ENCODE peak calls at places on chromosomes 3 and 15, in six cellular contexts. One of them, this sample, is unnamed.

GRCh38 chr15:101439285-101439919 is 50.1 kb downstream of the PCSK6 start:
- DNase-seq in GM23338: no peak
- DNase-seq in sigmoid colon: no peak
- DNase-seq in HCT116: no peak
- DNase-seq in H1: peak; percentile 26
- DNase-seq in upper lobe of left lung: no peak
- DNase-seq in this sample: no peak

GRCh38 chr3:125137432-125138033 is 75.0 kb downstream of the SLC12A8 start:
- DNase-seq in GM23338: no peak
- DNase-seq in sigmoid colon: no peak
- DNase-seq in HCT116: no peak
- DNase-seq in H1: no peak
- DNase-seq in upper lobe of left lung: no peak
- DNase-seq in this sample: no peak

GRCh38 chr3:194667363-194667762 is 4.6 kb downstream of the LSG1 start:
- DNase-seq in GM23338: no peak
- DNase-seq in sigmoid colon: no peak
- DNase-seq in HCT116: no peak
- DNase-seq in H1: no peak
- DNase-seq in upper lobe of left lung: no peak
- DNase-seq in this sample: no peak

GRCh38 chr3:41265823-41266273 is 66.5 kb downstream of the CTNNB1 start:
- DNase-seq in GM23338: no peak
- DNase-seq in sigmoid colon: no peak
- DNase-seq in HCT116: no peak
- DNase-seq in H1: no peak
- DNase-seq in upper lobe of left lung: no peak
- DNase-seq in this sample: no peak

GRCh38 chr3:147939425-147940196 is 530.4 kb downstream of the ZIC1 start:
- DNase-seq in GM23338: peak; percentile 20
- DNase-seq in sigmoid colon: no peak
- DNase-seq in HCT116: no peak
- DNase-seq in H1: no peak
- DNase-seq in upper lobe of left lung: no peak
- DNase-seq in this sample: no peak

GRCh38 chr3:62184559-62184958 is 188.8 kb downstream of the FEZF2 start:
- DNase-seq in GM23338: peak; percentile 35
- DNase-seq in sigmoid colon: no peak
- DNase-seq in HCT116: no peak
- DNase-seq in H1: no peak
- DNase-seq in upper lobe of left lung: no peak
- DNase-seq in this sample: no peak

GRCh38 chr3:49339593-49339946 is 283 bp downstream of the USP4 start:
- DNase-seq in GM23338: peak; percentile 79
- DNase-seq in sigmoid colon: peak; percentile 70
- DNase-seq in HCT116: no peak
- DNase-seq in H1: peak; percentile 66
- DNase-seq in upper lobe of left lung: peak; percentile 86
- DNase-seq in this sample: peak; percentile 32

GRCh38 chr3:17643691-17644090 is 98.7 kb downstream of the TBC1D5 start:
- DNase-seq in GM23338: no peak
- DNase-seq in sigmoid colon: no peak
- DNase-seq in HCT116: no peak
- DNase-seq in H1: no peak
- DNase-seq in upper lobe of left lung: no peak
- DNase-seq in this sample: no peak

GRCh38 chr3:142963266-142964149 is at the start of gene PAQR9:
- DNase-seq in GM23338: peak; percentile 80
- DNase-seq in sigmoid colon: no peak
- DNase-seq in HCT116: no peak
- DNase-seq in H1: peak; percentile 83
- DNase-seq in upper lobe of left lung: peak; percentile 86
- DNase-seq in this sample: no peak

GRCh38 chr15:25242957-25243799 is 195.6 kb downstream of the UBE3A start:
- DNase-seq in GM23338: no peak
- DNase-seq in sigmoid colon: peak; percentile 53
- DNase-seq in HCT116: no peak
- DNase-seq in H1: no peak
- DNase-seq in upper lobe of left lung: no peak
- DNase-seq in this sample: peak; percentile 42

GRCh38 chr15:72063186-72063585 is 54.8 kb downstream of the MYO9A start:
- DNase-seq in GM23338: no peak
- DNase-seq in sigmoid colon: no peak
- DNase-seq in HCT116: no peak
- DNase-seq in H1: no peak
- DNase-seq in upper lobe of left lung: no peak
- DNase-seq in this sample: no peak

GRCh38 chr3:184815046-184815930 is 3.3 kb downstream of the VPS8 start:
- DNase-seq in GM23338: no peak
- DNase-seq in sigmoid colon: no peak
- DNase-seq in HCT116: no peak
- DNase-seq in H1: no peak
- DNase-seq in upper lobe of left lung: no peak
- DNase-seq in this sample: no peak

GRCh38 chr15:41543521-41543870 is 561 bp downstream of the RPAP1 start:
- DNase-seq in GM23338: no peak
- DNase-seq in sigmoid colon: no peak
- DNase-seq in HCT116: no peak
- DNase-seq in H1: no peak
- DNase-seq in upper lobe of left lung: no peak
- DNase-seq in this sample: no peak

GRCh38 chr15:63236272-63236671 is 41.1 kb upstream of the APH1B start:
- DNase-seq in GM23338: no peak
- DNase-seq in sigmoid colon: no peak
- DNase-seq in HCT116: no peak
- DNase-seq in H1: no peak
- DNase-seq in upper lobe of left lung: no peak
- DNase-seq in this sample: no peak

GRCh38 chr15:25830844-25831443 is 32.2 kb downstream of the ATP10A start:
- DNase-seq in GM23338: no peak
- DNase-seq in sigmoid colon: peak; percentile 89
- DNase-seq in HCT116: no peak
- DNase-seq in H1: no peak
- DNase-seq in upper lobe of left lung: no peak
- DNase-seq in this sample: peak; percentile 25

GRCh38 chr3:98994128-98994762 is 92.8 kb upstream of the DCBLD2 start:
- DNase-seq in GM23338: peak; percentile 63
- DNase-seq in sigmoid colon: no peak
- DNase-seq in HCT116: peak; percentile 52
- DNase-seq in H1: no peak
- DNase-seq in upper lobe of left lung: no peak
- DNase-seq in this sample: no peak

GRCh38 chr15:34656005-34656604 is 72.7 kb upstream of the GOLGA8B start:
- DNase-seq in GM23338: no peak
- DNase-seq in sigmoid colon: no peak
- DNase-seq in HCT116: no peak
- DNase-seq in H1: no peak
- DNase-seq in upper lobe of left lung: no peak
- DNase-seq in this sample: no peak

GRCh38 chr15:100734606-100735005 is 132.2 kb downstream of the ASB7 start:
- DNase-seq in GM23338: no peak
- DNase-seq in sigmoid colon: no peak
- DNase-seq in HCT116: no peak
- DNase-seq in H1: no peak
- DNase-seq in upper lobe of left lung: no peak
- DNase-seq in this sample: peak; percentile 25

GRCh38 chr15:77002954-77003912 is 8.3 kb downstream of the PSTPIP1 start:
- DNase-seq in GM23338: no peak
- DNase-seq in sigmoid colon: peak; percentile 80
- DNase-seq in HCT116: no peak
- DNase-seq in H1: no peak
- DNase-seq in upper lobe of left lung: no peak
- DNase-seq in this sample: no peak

GRCh38 chr3:186092360-186093070 is 16.4 kb downstream of the ETV5 start:
- DNase-seq in GM23338: no peak
- DNase-seq in sigmoid colon: no peak
- DNase-seq in HCT116: no peak
- DNase-seq in H1: no peak
- DNase-seq in upper lobe of left lung: no peak
- DNase-seq in this sample: no peak
- TF ChIP-seq POLR2AphosphoS5 in GM23338: no peak
- TF ChIP-seq POLR2AphosphoS5 in sigmoid colon: no peak
- TF ChIP-seq POLR2AphosphoS5 in HCT116: no peak
- TF ChIP-seq POLR2AphosphoS5 in H1: no peak
- TF ChIP-seq POLR2AphosphoS5 in upper lobe of left lung: no peak
- TF ChIP-seq POLR2AphosphoS5 in this sample: no peak

DNA sequence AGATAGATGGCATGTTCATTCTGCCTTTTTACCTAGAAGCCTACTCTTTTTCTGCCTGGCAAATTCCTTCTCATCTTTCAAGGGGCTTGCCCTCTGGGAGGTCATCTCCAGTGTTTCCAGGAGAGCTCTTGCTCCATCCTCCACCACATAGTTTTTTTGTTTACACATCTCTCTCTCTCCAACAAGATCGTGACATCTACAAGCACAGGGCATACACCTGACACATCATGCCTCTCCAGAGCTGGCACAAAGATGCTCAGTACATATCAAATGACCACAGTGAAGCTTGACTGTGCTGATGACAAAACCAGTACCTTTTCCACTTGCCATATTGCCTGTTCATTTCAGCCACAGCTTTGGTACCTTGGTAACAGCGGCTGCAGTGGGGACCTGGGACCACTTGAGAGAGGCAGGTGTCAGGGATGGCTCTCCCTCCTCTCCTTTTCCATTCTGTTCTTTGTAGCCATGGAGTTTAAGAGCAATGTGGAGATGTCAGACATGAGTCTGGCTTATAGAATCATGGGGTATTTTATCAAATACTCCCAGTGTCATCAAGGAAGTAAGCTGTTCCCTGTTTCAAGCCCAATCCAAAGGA is 15.4 kb downstream of the ALPK3 start:
- DNase-seq in GM23338: no peak
- DNase-seq in sigmoid colon: no peak
- DNase-seq in HCT116: no peak
- DNase-seq in H1: no peak
- DNase-seq in upper lobe of left lung: no peak
- DNase-seq in this sample: no peak
- H3K27ac ChIP-seq in GM23338: no peak overlapping the region
- H3K27ac ChIP-seq in sigmoid colon: peak overlapping the region; percentile 31
- H3K27ac ChIP-seq in HCT116: no peak overlapping the region
- H3K27ac ChIP-seq in H1: no peak overlapping the region
- H3K27ac ChIP-seq in upper lobe of left lung: no peak overlapping the region
- H3K27ac ChIP-seq in this sample: no peak overlapping the region

GRCh38 chr3:132343018-132343612 is 25.9 kb downstream of the ACP3 start:
- DNase-seq in GM23338: peak; percentile 87
- DNase-seq in sigmoid colon: no peak
- DNase-seq in HCT116: peak; percentile 50
- DNase-seq in H1: peak; percentile 53
- DNase-seq in upper lobe of left lung: no peak
- DNase-seq in this sample: no peak

GRCh38 chr3:132342615-132343014 is 25.4 kb downstream of the ACP3 start:
- DNase-seq in GM23338: no peak
- DNase-seq in sigmoid colon: no peak
- DNase-seq in HCT116: no peak
- DNase-seq in H1: no peak
- DNase-seq in upper lobe of left lung: no peak
- DNase-seq in this sample: no peak

GRCh38 chr3:132344666-132345280 is 27.6 kb downstream of the ACP3 start:
- DNase-seq in GM23338: no peak
- DNase-seq in sigmoid colon: no peak
- DNase-seq in HCT116: peak; percentile 27
- DNase-seq in H1: no peak
- DNase-seq in upper lobe of left lung: no peak
- DNase-seq in this sample: no peak

GRCh38 chr3:132341746-132342145 is 24.5 kb downstream of the ACP3 start:
- DNase-seq in GM23338: no peak
- DNase-seq in sigmoid colon: no peak
- DNase-seq in HCT116: no peak
- DNase-seq in H1: no peak
- DNase-seq in upper lobe of left lung: no peak
- DNase-seq in this sample: no peak

GRCh38 chr3:132342183-132342582 is 25.0 kb downstream of the ACP3 start:
- DNase-seq in GM23338: peak; percentile 40
- DNase-seq in sigmoid colon: no peak
- DNase-seq in HCT116: no peak
- DNase-seq in H1: no peak
- DNase-seq in upper lobe of left lung: no peak
- DNase-seq in this sample: no peak
- TF ChIP-seq CTCF in GM23338: peak; percentile 57
- TF ChIP-seq CTCF in sigmoid colon: no peak
- TF ChIP-seq CTCF in HCT116: peak; percentile 28
- TF ChIP-seq CTCF in H1: no peak
- TF ChIP-seq CTCF in upper lobe of left lung: no peak
- TF ChIP-seq CTCF in this sample: no peak

GRCh38 chr3:126461450-126462070 is 14.1 kb downstream of the ZXDC start:
- DNase-seq in GM23338: no peak
- DNase-seq in sigmoid colon: peak; percentile 40
- DNase-seq in HCT116: no peak
- DNase-seq in H1: no peak
- DNase-seq in upper lobe of left lung: no peak
- DNase-seq in this sample: no peak
- TF ChIP-seq POLR2AphosphoS5 in GM23338: no peak
- TF ChIP-seq POLR2AphosphoS5 in sigmoid colon: no peak
- TF ChIP-seq POLR2AphosphoS5 in HCT116: no peak
- TF ChIP-seq POLR2AphosphoS5 in H1: no peak
- TF ChIP-seq POLR2AphosphoS5 in upper lobe of left lung: no peak
- TF ChIP-seq POLR2AphosphoS5 in this sample: no peak

DNA sequence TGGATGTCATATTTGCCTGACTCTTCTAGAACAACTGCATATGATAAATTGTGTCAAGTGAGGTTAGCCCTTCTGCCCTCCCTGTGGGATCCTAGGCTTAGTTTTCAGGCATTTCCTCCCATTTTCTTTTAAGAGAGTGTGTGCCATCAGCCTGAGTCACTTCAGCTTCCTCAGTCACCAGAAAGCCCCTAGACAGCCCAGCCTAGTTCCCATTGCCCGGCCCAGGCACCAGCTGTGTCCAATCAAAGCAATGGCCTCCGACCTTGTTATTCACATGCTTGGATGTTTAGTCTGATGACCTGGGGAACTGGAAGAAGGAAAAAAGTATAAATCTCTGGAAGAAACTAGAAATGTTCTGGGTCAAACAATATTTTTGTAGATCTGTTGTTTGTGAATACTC is 221.9 kb upstream of the LRIG1 start:
- DNase-seq in GM23338: no peak
- DNase-seq in sigmoid colon: peak; percentile 88
- DNase-seq in HCT116: no peak
- DNase-seq in H1: no peak
- DNase-seq in upper lobe of left lung: no peak
- DNase-seq in this sample: no peak
- H3K27ac ChIP-seq in GM23338: no peak overlapping the region
- H3K27ac ChIP-seq in sigmoid colon: no peak overlapping the region
- H3K27ac ChIP-seq in HCT116: no peak overlapping the region
- H3K27ac ChIP-seq in H1: no peak overlapping the region
- H3K27ac ChIP-seq in upper lobe of left lung: no peak overlapping the region
- H3K27ac ChIP-seq in this sample: no peak overlapping the region